ENCODE peak calls at places on chromosomes 2 and 18, in ten cellular contexts. X is germinal center; R is NCI-H1105; K is NCI-H774; B is activated T-cell treated with anti-CD3 and anti-CD28 coated beads for 24 hours; I is amniotic stem cell; O is HT1080; U is right cardiac atrium; E is CD4-positive, CD25-positive, alpha-beta regulatory T cell; L is MCF 10A. C is an unnamed sample.

GRCh38 chr2:189210250-189211075 is 30.9 kb upstream of the COL5A2 start:
- DNase-seq in L (peak; percentile 81), K (no peak), E (peak; percentile 17), R (no peak), X (no peak), I (peak; percentile 85), O (peak; percentile 94), B (no peak), U (peak; percentile 51), C (no peak)

GRCh38 chr2:237662671-237663093 is 35.3 kb downstream of the LRRFIP1 start:
- DNase-seq in I (peak; percentile 79), U (peak; percentile 92), E (peak; percentile 30), X (no peak), R (peak; percentile 52), O (peak; percentile 48), B (peak; percentile 24), K (peak; percentile 90), L (peak; percentile 93), C (peak; percentile 23)

GRCh38 chr2:64625352-64626145 is 28.2 kb downstream of the SERTAD2 start:
- DNase-seq in I (no peak), X (no peak), K (no peak), B (no peak), R (no peak), U (no peak), O (no peak), E (no peak), L (no peak), C (no peak)

GRCh38 chr2:62672601-62673000 is 32.9 kb upstream of the EHBP1 start:
- DNase-seq in B (no peak), E (no peak), L (no peak), I (no peak), O (peak; percentile 50), X (no peak), U (peak; percentile 30), K (no peak), R (no peak), C (no peak)

GRCh38 chr2:104909317-104909716 is 55.4 kb downstream of the POU3F3 start:
- DNase-seq in K (no peak), B (no peak), E (no peak), U (no peak), L (no peak), X (no peak), I (no peak), O (no peak), R (no peak), C (no peak)

GRCh38 chr2:177285892-177286715 is 21.6 kb upstream of the NFE2L2 start:
- DNase-seq in B (no peak), U (no peak), K (no peak), R (no peak), O (no peak), X (no peak), E (no peak), I (no peak), L (no peak), C (no peak)

GRCh38 chr2:18966131-18966530 is 376.8 kb upstream of the NT5C1B start:
- DNase-seq in K (no peak), B (no peak), O (no peak), L (no peak), X (no peak), I (no peak), R (no peak), U (no peak), E (no peak), C (no peak)

GRCh38 chr2:214247531-214247930 is 163.3 kb upstream of the VWC2L start:
- DNase-seq in I (no peak), B (no peak), E (no peak), X (no peak), K (no peak), O (no peak), R (no peak), U (no peak), L (no peak), C (no peak)

GRCh38 chr2:241191101-241191500 is 2.6 kb downstream of the ANO7 start:
- DNase-seq in L (no peak), E (no peak), X (no peak), R (no peak), O (no peak), B (no peak), K (no peak), U (no peak), I (no peak), C (no peak)

GRCh38 chr2:45578056-45578843 is 32.8 kb downstream of the SRBD1 start:
- DNase-seq in U (no peak), L (peak; percentile 43), E (peak; percentile 53), X (no peak), B (no peak), K (no peak), I (peak; percentile 29), R (no peak), O (peak; percentile 36), C (no peak)

GRCh38 chr2:16308816-16309215 is 356.8 kb downstream of the CYRIA start:
- DNase-seq in O (no peak), U (no peak), K (no peak), X (no peak), L (no peak), B (no peak), R (no peak), E (no peak), I (no peak), C (no peak)

GRCh38 chr2:240920783-240921231 is 14.7 kb downstream of the CROCC2 start:
- DNase-seq in I (no peak), X (no peak), L (no peak), R (no peak), O (no peak), K (no peak), U (peak; percentile 18), B (no peak), E (no peak), C (no peak)

GRCh38 chr2:232979871-232980461 is 33.1 kb downstream of the NGEF start:
- DNase-seq in I (no peak), E (peak; percentile 7), B (no peak), R (no peak), L (peak; percentile 87), K (peak; percentile 20), X (no peak), U (no peak), O (peak; percentile 95), C (no peak)

GRCh38 chr2:219254590-219255219 is 987 bp upstream of the TUBA4A start:
- DNase-seq in I (no peak), X (peak; percentile 66), O (no peak), K (no peak), R (no peak), B (no peak), E (peak; percentile 69), L (no peak), U (no peak), C (no peak)

GRCh38 chr2:157173740-157174184 is 83.7 kb upstream of the GALNT5 start:
- DNase-seq in I (peak; percentile 95), R (no peak), O (peak; percentile 96), K (no peak), X (no peak), L (peak; percentile 99), U (no peak), B (no peak), E (no peak), C (no peak)

GRCh38 chr2:47198985-47199451 is 43.9 kb upstream of the STPG4 start:
- DNase-seq in K (no peak), B (no peak), O (peak; percentile 99), R (no peak), E (no peak), L (peak; percentile 46), X (no peak), I (no peak), U (no peak), C (no peak)

GRCh38 chr18:8045160-8045885 is 478.2 kb downstream of the PTPRM start:
- DNase-seq in E (no peak), B (no peak), R (no peak), I (no peak), U (no peak), K (no peak), X (no peak), L (peak; percentile 21), O (peak; percentile 87), C (no peak)

GRCh38 chr2:73091696-73092095 is 20.2 kb upstream of the SFXN5 start:
- DNase-seq in B (no peak), U (no peak), I (no peak), E (no peak), X (no peak), O (no peak), L (no peak), R (no peak), K (no peak), C (no peak)

GRCh38 chr2:66673286-66673685 is 238.4 kb downstream of the MEIS1 start:
- DNase-seq in I (no peak), U (no peak), L (no peak), E (no peak), K (no peak), X (no peak), R (no peak), B (no peak), O (no peak), C (no peak)

GRCh38 chr18:23126352-23127056 is 8.8 kb upstream of the CABLES1 start:
- DNase-seq in L (no peak), R (no peak), U (no peak), I (no peak), O (no peak), B (no peak), E (no peak), K (no peak), X (no peak), C (no peak)

GRCh38 chr18:29849145-29849544 is 1193.4 kb downstream of the DSC3 start:
- DNase-seq in R (no peak), E (no peak), O (peak; percentile 54), X (no peak), I (no peak), K (no peak), L (peak; percentile 84), B (no peak), U (no peak), C (no peak)

GRCh38 chr2:143754732-143755131 is 625.5 kb downstream of the ARHGAP15 start:
- DNase-seq in R (no peak), O (no peak), K (no peak), I (no peak), L (no peak), E (no peak), B (no peak), X (no peak), U (no peak), C (no peak)

GRCh38 chr2:51028829-51029228 is 3.1 kb downstream of the NRXN1 start:
- DNase-seq in R (no peak), E (no peak), X (no peak), B (no peak), K (no peak), L (peak; percentile 52), O (no peak), I (no peak), U (no peak), C (no peak)

GRCh38 chr2:26235089-26235488 is 9.3 kb downstream of the HADHA start:
- DNase-seq in X (no peak), L (peak; percentile 15), B (no peak), K (no peak), E (no peak), R (no peak), U (no peak), O (no peak), I (no peak), C (no peak)

GRCh38 chr2:44614940-44615339 is 253.2 kb downstream of the CAMKMT start:
- DNase-seq in O (no peak), B (no peak), R (no peak), X (no peak), I (no peak), U (no peak), E (no peak), K (no peak), L (no peak), C (no peak)

GRCh38 chr2:28566441-28567075 is 70.7 kb downstream of the PLB1 start:
- DNase-seq in B (peak; percentile 88), U (peak; percentile 83), L (peak; percentile 83), O (peak; percentile 79), I (peak; percentile 40), E (peak; percentile 89), K (peak; percentile 81), X (peak; percentile 95), R (peak; percentile 79), C (peak; percentile 65)

GRCh38 chr2:106975641-106976040 is 89.7 kb upstream of the ST6GAL2 start:
- DNase-seq in U (no peak), B (no peak), R (no peak), E (no peak), X (no peak), L (no peak), I (no peak), O (no peak), K (no peak), C (no peak)